ENCODE peak calls at places on chromosomes 12 and 14, in four cellular contexts. R, Q, S and B are unnamed samples.

GRCh38 chr14:105492966-105493871 is 2.2 kb downstream of the TEDC1 start:
- DNase-seq in R (no peak), Q (no peak), S (no peak), B (no peak)

GRCh38 chr14:100735271-100735670 is 8.6 kb downstream of the DLK1 start:
- DNase-seq in R (no peak), Q (no peak), S (no peak), B (no peak)

GRCh38 chr14:89485264-89485663 is 68.2 kb upstream of the FOXN3 start:
- DNase-seq in R (peak; percentile 58), Q (no peak), S (no peak), B (no peak)

GRCh38 chr14:62674833-62675232 is 370.4 kb downstream of the KCNH5 start:
- DNase-seq in R (peak; percentile 5), Q (peak; percentile 5), S (no peak), B (no peak)

GRCh38 chr14:102532204-102532658 is 22.7 kb upstream of the ANKRD9 start:
- DNase-seq in R (peak; percentile 57), Q (no peak), S (no peak), B (no peak)

GRCh38 chr12:64390275-64390851 is at the start of gene C12orf56:
- DNase-seq in R (no peak), Q (no peak), S (no peak), B (no peak)

GRCh38 chr12:96698521-96698920 is 208.5 kb upstream of the NEDD1 start:
- DNase-seq in R (no peak), Q (no peak), S (no peak), B (no peak)

GRCh38 chr14:104940526-104941150 is 16.0 kb downstream of the PLD4 start:
- DNase-seq in R (no peak), Q (no peak), S (no peak), B (no peak)

GRCh38 chr14:59347511-59347900 is 117.7 kb downstream of the GPR135 start:
- DNase-seq in R (no peak), Q (no peak), S (no peak), B (no peak)

GRCh38 chr12:91210577-91210976 is 28.0 kb upstream of the DCN start:
- DNase-seq in R (no peak), Q (no peak), S (no peak), B (no peak)

GRCh38 chr14:89128616-89129015 is 288.4 kb downstream of the FOXN3 start:
- DNase-seq in R (no peak), Q (no peak), S (no peak), B (no peak)

GRCh38 chr14:76829016-76829365 is 2.8 kb downstream of the LRRC74A start:
- DNase-seq in R (no peak), Q (no peak), S (no peak), B (no peak)

GRCh38 chr12:91974541-91974940 is 171.1 kb downstream of the BTG1 start:
- DNase-seq in R (peak; percentile 59), Q (no peak), S (no peak), B (no peak)

GRCh38 chr14:32010561-32011188 is 66.4 kb upstream of the ARHGAP5 start:
- DNase-seq in R (peak; percentile 67), Q (no peak), S (no peak), B (no peak)

GRCh38 chr14:21711360-21711961 is 37.8 kb upstream of the OR4E1 start:
- DNase-seq in R (peak; percentile 69), Q (no peak), S (peak; percentile 11), B (no peak)

GRCh38 chr12:1690578-1691122 is at the start of gene ADIPOR2:
- DNase-seq in R (peak; percentile 98), Q (peak; percentile 95), S (peak; percentile 88), B (peak; percentile 89)

GRCh38 chr12:26821212-26821701 is 11.7 kb downstream of the ITPR2 start:
- DNase-seq in R (peak; percentile 46), Q (no peak), S (no peak), B (no peak)

GRCh38 chr14:64762044-64763034 is 58.1 kb downstream of the PLEKHG3 start:
- DNase-seq in R (peak; percentile 87), Q (no peak), S (peak; percentile 30), B (peak; percentile 29)

GRCh38 chr14:43005807-43006206 is 1399.1 kb downstream of the LRFN5 start:
- DNase-seq in R (peak; percentile 21), Q (no peak), S (no peak), B (no peak)

GRCh38 chr12:55996715-55997534 is at the start of gene SUOX:
- DNase-seq in R (peak; percentile 99), Q (peak; percentile 89), S (no peak), B (peak; percentile 9)